ENCODE peak calls at places on chromosomes 16 and 17, in four cellular contexts. J, N, Q and W are unnamed samples.

GRCh38 chr17:56640116-56640515 is 46.6 kb downstream of the NOG start:
- DNase-seq in J (no peak), N (no peak), Q (no peak), W (no peak)

GRCh38 chr17:63419949-63420867 is 25.9 kb downstream of the CYB561 start:
- DNase-seq in J (peak), N (no peak), Q (peak), W (no peak)

GRCh38 chr17:50379733-50380132 is 6.7 kb downstream of the EME1 start:
- DNase-seq in J (no peak), N (no peak), Q (no peak), W (no peak)

GRCh38 chr16:12458591-12459400 is 344.9 kb downstream of the CPPED1 start:
- DNase-seq in J (peak), N (peak), Q (peak), W (peak)

GRCh38 chr17:56319531-56319930 is 166.3 kb downstream of the ANKFN1 start:
- DNase-seq in J (peak), N (no peak), Q (peak), W (no peak)

GRCh38 chr16:7364054-7364407 is 31.4 kb downstream of the RBFOX1 start:
- DNase-seq in J (no peak), N (no peak), Q (no peak), W (no peak)

GRCh38 chr17:3818786-3819185 is 17.8 kb upstream of the ITGAE start:
- DNase-seq in J (no peak), N (no peak), Q (no peak), W (no peak)

GRCh38 chr17:72122668-72123495 is 2.1 kb downstream of the SOX9 start:
- DNase-seq in J (no peak), N (peak), Q (peak), W (peak)

GRCh38 chr17:386145-386876 is 33.7 kb upstream of the RPH3AL start:
- DNase-seq in J (peak), N (peak), Q (peak), W (peak)

GRCh38 chr17:17906418-17907215 is 65.6 kb downstream of the TOM1L2 start:
- DNase-seq in J (no peak), N (no peak), Q (no peak), W (no peak)

GRCh38 chr16:75254359-75254837 is 3.0 kb upstream of the BCAR1 start:
- DNase-seq in J (no peak), N (peak), Q (peak), W (peak)

GRCh38 chr17:13266596-13266995 is 248.8 kb upstream of the ELAC2 start:
- DNase-seq in J (no peak), N (no peak), Q (no peak), W (no peak)

GRCh38 chr16:67926181-67926742 is 5.4 kb downstream of the CTRL start:
- DNase-seq in J (no peak), N (no peak), Q (no peak), W (no peak)

GRCh38 chr16:57303910-57304168 is 19.4 kb upstream of the PLLP start:
- DNase-seq in J (no peak), N (no peak), Q (no peak), W (no peak)

GRCh38 chr17:7328840-7329359 is at the start of gene NEURL4:
- DNase-seq in J (no peak), N (no peak), Q (peak), W (no peak)

GRCh38 chr16:10332301-10332700 is 53.6 kb upstream of the ATF7IP2 start:
- DNase-seq in J (no peak), N (no peak), Q (no peak), W (no peak)

GRCh38 chr16:7321661-7322060 is 11.0 kb upstream of the RBFOX1 start:
- DNase-seq in J (no peak), N (no peak), Q (no peak), W (no peak)

GRCh38 chr16:28210979-28211505 is 723 bp downstream of the XPO6 start:
- DNase-seq in J (peak), N (peak), Q (peak), W (peak)

GRCh38 chr16:6643083-6643686 is 689.5 kb upstream of the RBFOX1 start:
- DNase-seq in J (no peak), N (no peak), Q (peak), W (no peak)

GRCh38 chr17:17737938-17738894 is 57.0 kb downstream of the RAI1 start:
- DNase-seq in J (no peak), N (no peak), Q (peak), W (no peak)

GRCh38 chr16:69693916-69694315 is 32.4 kb downstream of the NQO1 start:
- DNase-seq in J (no peak), N (no peak), Q (peak), W (no peak)

GRCh38 chr17:45948498-45948880 is 50.6 kb upstream of the STH start:
- DNase-seq in J (no peak), N (no peak), Q (peak), W (no peak)